ENCODE peak calls at places on chromosomes 3 and 15, in four cellular contexts. One of them, this sample, is unnamed.

GRCh38 chr3:173275740-173276139 is 121.8 kb upstream of the NLGN1 start:
- DNase-seq in left lung: no peak
- DNase-seq in thyroid gland: no peak
- DNase-seq in MM.1S: no peak
- DNase-seq in this sample: no peak

GRCh38 chr15:74983725-74984231 is 11.6 kb upstream of the SCAMP5 start:
- DNase-seq in left lung: no peak
- DNase-seq in thyroid gland: no peak
- DNase-seq in MM.1S: peak; percentile 60
- DNase-seq in this sample: no peak

GRCh38 chr15:101049856-101050646 is 130.9 kb downstream of the LRRK1 start:
- DNase-seq in left lung: peak; percentile 25
- DNase-seq in thyroid gland: no peak
- DNase-seq in MM.1S: no peak
- DNase-seq in this sample: no peak

GRCh38 chr15:25727116-25727515 is 136.0 kb downstream of the ATP10A start:
- DNase-seq in left lung: no peak
- DNase-seq in thyroid gland: no peak
- DNase-seq in MM.1S: no peak
- DNase-seq in this sample: no peak

GRCh38 chr3:4687596-4687995 is 194.4 kb downstream of the ITPR1 start:
- DNase-seq in left lung: no peak
- DNase-seq in thyroid gland: no peak
- DNase-seq in MM.1S: no peak
- DNase-seq in this sample: no peak

GRCh38 chr15:95812491-95812890 is 518.0 kb upstream of the NR2F2 start:
- DNase-seq in left lung: no peak
- DNase-seq in thyroid gland: no peak
- DNase-seq in MM.1S: no peak
- DNase-seq in this sample: no peak

GRCh38 chr3:71341721-71342120 is 241.8 kb downstream of the FOXP1 start:
- DNase-seq in left lung: no peak
- DNase-seq in thyroid gland: no peak
- DNase-seq in MM.1S: no peak
- DNase-seq in this sample: no peak

GRCh38 chr3:157427906-157428305 is 8.7 kb upstream of the PTX3 start:
- DNase-seq in left lung: no peak
- DNase-seq in thyroid gland: no peak
- DNase-seq in MM.1S: no peak
- DNase-seq in this sample: no peak

GRCh38 chr3:179898024-179898423 is 138.7 kb downstream of the PEX5L start:
- DNase-seq in left lung: no peak
- DNase-seq in thyroid gland: no peak
- DNase-seq in MM.1S: peak; percentile 58
- DNase-seq in this sample: no peak

GRCh38 chr3:147493666-147494065 is 84.5 kb downstream of the ZIC1 start:
- DNase-seq in left lung: no peak
- DNase-seq in thyroid gland: no peak
- DNase-seq in MM.1S: no peak
- DNase-seq in this sample: no peak

GRCh38 chr15:81297147-81297572 is 26.8 kb downstream of the STARD5 start:
- DNase-seq in left lung: no peak
- DNase-seq in thyroid gland: no peak
- DNase-seq in MM.1S: no peak
- DNase-seq in this sample: no peak

GRCh38 chr3:45267097-45267496 is 41.0 kb upstream of the TMEM158 start:
- DNase-seq in left lung: no peak
- DNase-seq in thyroid gland: no peak
- DNase-seq in MM.1S: no peak
- DNase-seq in this sample: no peak

GRCh38 chr15:64348455-64348854 is 7.5 kb downstream of the CSNK1G1 start:
- DNase-seq in left lung: no peak
- DNase-seq in thyroid gland: no peak
- DNase-seq in MM.1S: no peak
- DNase-seq in this sample: no peak

GRCh38 chr3:108127301-108127988 is 36.6 kb upstream of the CD47 start:
- DNase-seq in left lung: no peak
- DNase-seq in thyroid gland: no peak
- DNase-seq in MM.1S: peak; percentile 36
- DNase-seq in this sample: no peak

GRCh38 chr15:65980824-65981456 is 111.6 kb downstream of the RAB11A start:
- DNase-seq in left lung: peak; percentile 55
- DNase-seq in thyroid gland: peak; percentile 66
- DNase-seq in MM.1S: peak; percentile 19
- DNase-seq in this sample: no peak

GRCh38 chr3:18098960-18099587 is 326.1 kb downstream of the SATB1 start:
- DNase-seq in left lung: no peak
- DNase-seq in thyroid gland: no peak
- DNase-seq in MM.1S: no peak
- DNase-seq in this sample: no peak

GRCh38 chr3:108125550-108126071 is 34.8 kb upstream of the CD47 start:
- DNase-seq in left lung: no peak
- DNase-seq in thyroid gland: peak; percentile 56
- DNase-seq in MM.1S: peak; percentile 93
- DNase-seq in this sample: no peak

GRCh38 chr15:28114721-28115622 is 15.9 kb upstream of the OCA2 start:
- DNase-seq in left lung: no peak
- DNase-seq in thyroid gland: peak; percentile 78
- DNase-seq in MM.1S: no peak
- DNase-seq in this sample: no peak

GRCh38 chr3:72756900-72757299 is 91.3 kb downstream of the SHQ1 start:
- DNase-seq in left lung: no peak
- DNase-seq in thyroid gland: no peak
- DNase-seq in MM.1S: peak; percentile 92
- DNase-seq in this sample: no peak

GRCh38 chr3:104396974-104397669 is 969.6 kb upstream of the ALCAM start:
- DNase-seq in left lung: no peak
- DNase-seq in thyroid gland: no peak
- DNase-seq in MM.1S: no peak
- DNase-seq in this sample: no peak

GRCh38 chr3:56048333-56048732 is 419.9 kb downstream of the ERC2 start:
- DNase-seq in left lung: no peak
- DNase-seq in thyroid gland: no peak
- DNase-seq in MM.1S: no peak
- DNase-seq in this sample: no peak

GRCh38 chr3:36540898-36541518 is 160.7 kb downstream of the STAC start:
- DNase-seq in left lung: no peak
- DNase-seq in thyroid gland: peak; percentile 13
- DNase-seq in MM.1S: peak; percentile 32
- DNase-seq in this sample: no peak

GRCh38 chr3:127037021-127037400 is 54.1 kb downstream of the PLXNA1 start:
- DNase-seq in left lung: no peak
- DNase-seq in thyroid gland: no peak
- DNase-seq in MM.1S: no peak
- DNase-seq in this sample: no peak

GRCh38 chr3:111210003-111210699 is 138.5 kb downstream of the NECTIN3 start:
- DNase-seq in left lung: no peak
- DNase-seq in thyroid gland: no peak
- DNase-seq in MM.1S: no peak
- DNase-seq in this sample: no peak

GRCh38 chr3:141663993-141664392 is 74.1 kb upstream of the RNF7 start:
- DNase-seq in left lung: peak; percentile 55
- DNase-seq in thyroid gland: peak; percentile 73
- DNase-seq in MM.1S: no peak
- DNase-seq in this sample: no peak

GRCh38 chr3:100900671-100901070 is 92.5 kb downstream of the ABI3BP start:
- DNase-seq in left lung: no peak
- DNase-seq in thyroid gland: no peak
- DNase-seq in MM.1S: no peak
- DNase-seq in this sample: no peak

GRCh38 chr3:37862219-37862711 is 585 bp downstream of the CTDSPL start:
- DNase-seq in left lung: peak; percentile 57
- DNase-seq in thyroid gland: peak; percentile 60
- DNase-seq in MM.1S: no peak
- DNase-seq in this sample: peak; percentile 21

GRCh38 chr15:58649175-58649574 is 100.3 kb downstream of the ADAM10 start:
- DNase-seq in left lung: no peak
- DNase-seq in thyroid gland: no peak
- DNase-seq in MM.1S: no peak
- DNase-seq in this sample: no peak

GRCh38 chr3:182731764-182732163 is 61.5 kb upstream of the ATP11B start:
- DNase-seq in left lung: no peak
- DNase-seq in thyroid gland: no peak
- DNase-seq in MM.1S: no peak
- DNase-seq in this sample: no peak

GRCh38 chr3:111761309-111761795 is 97.7 kb upstream of the PHLDB2 start:
- DNase-seq in left lung: no peak
- DNase-seq in thyroid gland: no peak
- DNase-seq in MM.1S: no peak
- DNase-seq in this sample: no peak

GRCh38 chr3:36944012-36944640 is 728 bp downstream of the TRANK1 start:
- DNase-seq in left lung: peak; percentile 60
- DNase-seq in thyroid gland: peak; percentile 74
- DNase-seq in MM.1S: no peak
- DNase-seq in this sample: peak; percentile 85

GRCh38 chr15:72285927-72286516 is 13.7 kb upstream of the PARP6 start:
- DNase-seq in left lung: peak; percentile 54
- DNase-seq in thyroid gland: peak; percentile 21
- DNase-seq in MM.1S: peak; percentile 10
- DNase-seq in this sample: peak; percentile 53

GRCh38 chr3:172811099-172811498 is 60.6 kb downstream of the ECT2 start:
- DNase-seq in left lung: no peak
- DNase-seq in thyroid gland: no peak
- DNase-seq in MM.1S: no peak
- DNase-seq in this sample: no peak

GRCh38 chr3:20042331-20042730 is 2.1 kb downstream of the KAT2B start:
- DNase-seq in left lung: no peak
- DNase-seq in thyroid gland: no peak
- DNase-seq in MM.1S: no peak
- DNase-seq in this sample: no peak

DNA sequence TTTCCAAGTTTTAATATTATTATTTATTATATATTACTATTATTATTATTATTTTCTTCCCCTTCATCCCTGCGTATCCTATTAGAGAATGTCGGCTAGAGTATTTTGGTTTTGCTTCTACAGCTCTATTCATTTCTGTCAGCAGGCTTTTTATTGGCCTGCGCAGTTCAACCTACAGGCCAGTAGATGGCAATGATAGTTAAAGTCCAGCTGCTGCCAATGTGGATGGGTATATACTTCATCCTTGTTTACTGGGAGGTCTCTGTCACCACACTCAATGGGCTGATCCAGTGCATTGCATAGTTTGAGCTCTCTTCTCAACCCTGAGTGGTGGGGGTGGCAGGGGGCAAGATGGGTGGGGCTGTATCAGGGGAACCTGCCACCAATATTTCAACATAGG is 799.8 kb downstream of the NSUN3 start:
- DNase-seq in left lung: no peak
- DNase-seq in thyroid gland: no peak
- DNase-seq in MM.1S: peak; percentile 64
- DNase-seq in this sample: no peak
- TF ChIP-seq CTCF in left lung: no peak
- TF ChIP-seq CTCF in thyroid gland: no peak
- TF ChIP-seq CTCF in MM.1S: peak; percentile 73
- TF ChIP-seq CTCF in this sample: no peak

DNA sequence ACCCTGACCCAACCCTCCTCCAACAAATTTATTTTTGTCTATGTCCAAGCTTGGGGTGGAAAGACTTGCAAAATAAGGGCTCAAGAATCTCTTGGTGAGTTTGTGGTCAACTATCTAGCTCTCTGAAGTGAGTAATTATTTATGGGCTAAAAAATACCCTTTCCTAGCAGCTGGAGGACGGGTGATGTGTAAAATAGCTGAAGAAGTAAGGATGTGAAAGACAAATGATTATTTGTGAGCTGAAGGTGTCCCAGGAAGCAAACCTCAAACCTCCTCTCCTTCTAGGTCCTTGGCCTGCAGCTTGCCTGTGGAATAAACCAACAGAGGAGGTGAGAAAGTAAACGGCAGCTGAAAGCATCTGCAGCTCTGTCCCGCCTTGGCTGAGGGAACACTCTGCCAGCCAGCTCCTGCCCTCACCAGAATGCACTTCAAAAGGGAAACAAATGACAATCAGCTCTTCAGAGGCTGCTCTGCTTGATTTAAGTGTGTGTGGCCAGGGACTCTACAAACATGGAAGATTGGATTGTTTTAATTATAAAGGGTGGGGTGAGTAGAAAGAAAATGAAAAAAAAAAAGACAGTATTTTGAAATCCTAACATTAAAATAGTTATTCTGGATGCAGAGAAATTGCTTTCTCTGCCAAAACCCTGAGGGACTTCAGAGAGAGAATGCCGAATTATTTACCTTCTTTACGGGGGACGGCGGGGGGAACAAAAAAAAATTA is 60.3 kb downstream of the TM4SF4 start:
- DNase-seq in left lung: peak; percentile 65
- DNase-seq in thyroid gland: peak; percentile 89
- DNase-seq in MM.1S: no peak
- DNase-seq in this sample: no peak
- H3K4me1 ChIP-seq in left lung: peaks cover 36% of the 10 kb centered on the region
- H3K4me1 ChIP-seq in thyroid gland: peaks cover 39% of the 10 kb centered on the region
- H3K4me1 ChIP-seq in MM.1S: peaks cover 16% of the 10 kb centered on the region
- H3K4me1 ChIP-seq in this sample: peaks cover 20% of the 10 kb centered on the region

DNA sequence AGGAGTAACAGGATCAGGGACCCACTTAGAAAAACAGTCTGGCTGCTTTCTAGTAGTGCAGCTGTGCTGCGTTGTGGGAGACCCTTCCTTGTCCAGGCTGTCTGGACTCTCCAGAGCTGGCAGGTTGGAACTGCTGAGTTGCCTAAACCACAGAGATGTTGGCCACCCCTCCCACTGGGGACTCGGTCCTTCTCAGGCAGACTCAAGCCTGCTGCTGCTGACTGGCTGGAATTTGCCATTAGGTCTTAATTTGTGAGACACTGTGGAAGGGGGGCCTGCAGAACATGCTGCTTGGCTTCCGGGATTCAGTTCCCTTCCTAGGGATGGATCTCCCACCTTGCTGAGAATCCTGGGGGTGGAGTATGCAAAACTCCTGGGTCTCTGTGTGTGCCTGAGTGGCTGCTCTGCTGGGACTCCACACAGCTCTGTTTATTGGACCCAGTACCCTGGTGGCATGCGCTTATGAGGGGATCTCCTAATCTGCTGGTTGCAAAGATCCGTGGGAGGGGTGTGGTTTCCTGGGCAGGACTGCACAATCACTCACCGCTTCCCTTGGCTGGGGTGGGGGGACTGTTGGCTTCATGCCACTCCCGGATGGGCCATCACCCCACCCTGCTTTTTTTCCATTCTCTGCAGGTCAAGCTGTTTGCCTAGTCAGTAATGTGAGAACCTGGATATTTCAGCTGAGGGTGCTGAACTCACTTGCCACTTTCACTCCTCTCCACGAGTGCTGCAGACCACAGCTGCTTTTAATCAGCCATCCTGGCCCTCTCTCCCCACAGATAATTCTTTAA is 150.5 kb downstream of the CFAP20DC start:
- DNase-seq in left lung: peak; percentile 34
- DNase-seq in thyroid gland: peak; percentile 26
- DNase-seq in MM.1S: no peak
- DNase-seq in this sample: no peak
- H3K9me3 ChIP-seq in left lung: no peaks in the 10 kb centered on the region
- H3K9me3 ChIP-seq in thyroid gland: no peaks in the 10 kb centered on the region
- H3K9me3 ChIP-seq in MM.1S: no peaks in the 10 kb centered on the region
- H3K9me3 ChIP-seq in this sample: no peaks in the 10 kb centered on the region

DNA sequence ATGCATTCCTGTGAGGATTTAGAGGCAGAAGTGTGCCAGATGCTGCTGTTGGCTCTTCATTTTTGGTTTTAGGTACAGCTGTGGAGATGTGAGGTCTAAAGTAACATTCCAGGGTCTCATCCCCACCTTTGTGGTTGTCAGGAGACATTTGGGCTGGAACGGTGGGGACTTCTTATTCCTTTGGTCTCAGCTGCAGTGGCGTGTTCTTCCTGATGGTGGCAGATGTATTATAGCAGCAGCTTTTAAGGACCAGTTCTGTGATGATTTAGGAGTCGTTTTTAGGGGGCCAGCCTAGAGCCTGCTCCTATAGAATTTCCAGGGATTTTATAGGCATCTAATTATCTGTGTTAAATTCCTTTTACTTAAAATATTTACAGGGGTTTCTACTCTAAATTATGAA is 221.0 kb upstream of the EOMES start:
- DNase-seq in left lung: no peak
- DNase-seq in thyroid gland: no peak
- DNase-seq in MM.1S: no peak
- DNase-seq in this sample: no peak
- TF ChIP-seq CTCF in left lung: no peak
- TF ChIP-seq CTCF in thyroid gland: no peak
- TF ChIP-seq CTCF in MM.1S: no peak
- TF ChIP-seq CTCF in this sample: no peak

This sample was measured in pancreas.